ENCODE peak calls at places on chromosomes 2 and 18, in six cellular contexts. A is SK-N-SH, H is Panc1, U is stomach, X is prostate gland, P is HepG2. Y is an unnamed sample. For H3K4me1, the result is how much of the 10 kb centered on the place peaks cover.

GRCh38 chr2:173076557-173077345 is 1.1 kb downstream of the MAP3K20 start:
- DNase-seq in A (peak), H (no peak), U (peak), X (peak), P (no peak), Y (peak)

GRCh38 chr2:235244497-235245215 is 249.2 kb upstream of the AGAP1 start:
- DNase-seq in A (no peak), H (no peak), U (no peak), X (no peak), P (no peak), Y (no peak)

GRCh38 chr2:190869721-190870120 is 10.9 kb upstream of the GLS start:
- DNase-seq in A (no peak), H (no peak), U (no peak), X (no peak), P (no peak), Y (no peak)

GRCh38 chr2:231884438-231885140 is 41.6 kb downstream of the NPPC start:
- DNase-seq in A (no peak), H (no peak), U (no peak), X (no peak), P (no peak), Y (peak)

GRCh38 chr2:65377556-65378307 is 54.7 kb downstream of the SPRED2 start:
- DNase-seq in A (no peak), H (no peak), U (no peak), X (peak), P (no peak), Y (no peak)

GRCh38 chr2:141393214-141393545 is 737.6 kb downstream of the LRP1B start:
- DNase-seq in A (no peak), H (no peak), U (no peak), X (no peak), P (no peak), Y (no peak)

GRCh38 chr2:134416637-134417036 is 162.8 kb downstream of the MGAT5 start:
- DNase-seq in A (no peak), H (no peak), U (no peak), X (no peak), P (no peak), Y (no peak)

GRCh38 chr2:95377216-95377530 is 25.3 kb upstream of the FAHD2A start:
- DNase-seq in A (no peak), H (no peak), U (no peak), X (no peak), P (no peak), Y (no peak)

GRCh38 chr2:174166261-174166660 is 82.1 kb downstream of the OLA1 start:
- DNase-seq in A (no peak), H (no peak), U (no peak), X (no peak), P (no peak), Y (no peak)

GRCh38 chr2:32249731-32250236 is 14.9 kb downstream of the NLRC4 start:
- DNase-seq in A (no peak), H (no peak), U (no peak), X (no peak), P (no peak), Y (no peak)

GRCh38 chr2:149363953-149364352 is 33.6 kb downstream of the LYPD6 start:
- DNase-seq in A (no peak), H (no peak), U (no peak), X (no peak), P (no peak), Y (no peak)

GRCh38 chr2:11899264-11899818 is 152.9 kb downstream of the LPIN1 start:
- DNase-seq in A (no peak), H (no peak), U (no peak), X (no peak), P (no peak), Y (no peak)

GRCh38 chr2:241620419-241620769 is 16.6 kb downstream of the THAP4 start:
- DNase-seq in A (no peak), H (no peak), U (no peak), X (no peak), P (no peak), Y (no peak)

GRCh38 chr2:203463176-203463797 is 71.8 kb downstream of the RAPH1 start:
- DNase-seq in A (peak), H (no peak), U (no peak), X (no peak), P (no peak), Y (no peak)

GRCh38 chr2:140696449-140696848 is 1434.4 kb downstream of the LRP1B start:
- DNase-seq in A (no peak), H (no peak), U (no peak), X (no peak), P (peak), Y (no peak)

GRCh38 chr2:121247534-121247933 is 37.5 kb downstream of the TFCP2L1 start:
- DNase-seq in A (no peak), H (no peak), U (no peak), X (no peak), P (no peak), Y (no peak)

GRCh38 chr2:124402274-124402673 is 377.2 kb downstream of the CNTNAP5 start:
- DNase-seq in A (no peak), H (no peak), U (peak), X (no peak), P (no peak), Y (no peak)

GRCh38 chr2:43185146-43185545 is 41.3 kb downstream of the ZFP36L2 start:
- DNase-seq in A (no peak), H (no peak), U (no peak), X (no peak), P (no peak), Y (no peak)

GRCh38 chr18:37483221-37483971 is 82.2 kb downstream of the CELF4 start:
- DNase-seq in A (no peak), H (no peak), U (no peak), X (no peak), P (no peak), Y (no peak)

GRCh38 chr2:174764281-174765063 is at the start of gene CHRNA1:
- DNase-seq in A (no peak), H (no peak), U (no peak), X (no peak), P (no peak), Y (no peak)

GRCh38 chr2:236177604-236177966 is 9.4 kb upstream of the GBX2 start:
- DNase-seq in A (peak), H (no peak), U (no peak), X (no peak), P (peak), Y (no peak)

GRCh38 chr2:43877782-43878464 is 39.2 kb downstream of the ABCG8 start:
- DNase-seq in A (peak), H (peak), U (peak), X (peak), P (peak), Y (no peak)

GRCh38 chr18:24397131-24397693 is 412 bp downstream of the OSBPL1A start:
- DNase-seq in A (peak), H (peak), U (peak), X (peak), P (no peak), Y (no peak)

GRCh38 chr2:99140056-99140859 is 1.2 kb upstream of the C2orf15 start:
- DNase-seq in A (no peak), H (peak), U (no peak), X (no peak), P (peak), Y (no peak)

GRCh38 chr2:239882335-239882734 is 142.8 kb downstream of the NDUFA10 start:
- DNase-seq in A (peak), H (peak), U (peak), X (peak), P (peak), Y (no peak)

GRCh38 chr2:71008342-71008741 is 13.7 kb upstream of the TEX261 start:
- DNase-seq in A (no peak), H (no peak), U (no peak), X (no peak), P (no peak), Y (peak)

GRCh38 chr2:65057391-65058052 is 1.3 kb downstream of the CEP68 start:
- DNase-seq in A (no peak), H (no peak), U (no peak), X (no peak), P (peak), Y (no peak)

GRCh38 chr2:188292446-188293239 is 969 bp downstream of the GULP1 start:
- DNase-seq in A (peak), H (peak), U (peak), X (peak), P (no peak), Y (peak)

GRCh38 chr2:28716265-28716865 is 35.3 kb upstream of the PPP1CB start:
- DNase-seq in A (peak), H (peak), U (peak), X (peak), P (peak), Y (peak)

GRCh38 chr2:137223722-137224121 is 458.4 kb downstream of the THSD7B start:
- DNase-seq in A (no peak), H (no peak), U (no peak), X (no peak), P (no peak), Y (no peak)

GRCh38 chr2:151354807-151355206 is 2.6 kb upstream of the TNFAIP6 start:
- DNase-seq in A (no peak), H (no peak), U (no peak), X (no peak), P (no peak), Y (no peak)

GRCh38 chr18:79949571-79950439 is 1.6 kb downstream of the SLC66A2 start:
- DNase-seq in A (no peak), H (no peak), U (peak), X (no peak), P (no peak), Y (peak)

GRCh38 chr2:179677148-179677688 is 184.2 kb downstream of the ZNF385B start:
- DNase-seq in A (no peak), H (no peak), U (no peak), X (peak), P (no peak), Y (no peak)

GRCh38 chr18:74152906-74153305 is 4.6 kb downstream of the TIMM21 start:
- DNase-seq in A (no peak), H (no peak), U (no peak), X (no peak), P (no peak), Y (no peak)

GRCh38 chr18:74155276-74155675 is 7.0 kb downstream of the TIMM21 start:
- DNase-seq in A (no peak), H (no peak), U (no peak), X (no peak), P (no peak), Y (no peak)

GRCh38 chr18:74153377-74153776 is 5.1 kb downstream of the TIMM21 start:
- DNase-seq in A (no peak), H (no peak), U (no peak), X (no peak), P (no peak), Y (no peak)

GRCh38 chr18:74153793-74154192 is 5.5 kb downstream of the TIMM21 start:
- DNase-seq in A (no peak), H (no peak), U (no peak), X (no peak), P (no peak), Y (no peak)

GRCh38 chr18:74152270-74152669 is 3.9 kb downstream of the TIMM21 start:
- DNase-seq in A (no peak), H (no peak), U (no peak), X (no peak), P (no peak), Y (no peak)
- H3K4me1 ChIP-seq in A (under half), H (under half), U (under half), X (under half), P (under half), Y (under half)

DNA sequence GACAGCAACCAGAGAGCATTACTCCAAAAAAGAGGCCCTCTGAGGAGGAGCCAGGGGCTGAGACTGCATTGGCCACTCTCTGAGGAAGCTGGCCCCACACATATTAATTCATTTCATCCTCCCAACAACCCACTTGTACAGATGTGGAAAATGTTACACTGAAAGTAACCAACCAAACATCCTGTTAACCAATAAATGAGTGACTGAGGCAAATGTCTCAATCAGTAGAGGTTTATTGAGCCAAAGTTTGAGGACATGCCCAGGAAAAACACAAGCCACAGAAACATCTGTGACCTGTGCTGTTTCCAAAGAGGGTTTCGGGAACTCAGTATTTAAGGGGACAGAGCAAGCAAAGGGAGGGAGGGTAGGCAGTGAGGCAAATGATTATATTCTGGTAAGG is 53.0 kb downstream of the SKA1 start:
- DNase-seq in A (no peak), H (no peak), U (no peak), X (no peak), P (no peak), Y (no peak)
- TF ChIP-seq POLR2AphosphoS5 in A (no peak), H (no peak), U (no peak), X (no peak), P (no peak), Y (no peak)

DNA sequence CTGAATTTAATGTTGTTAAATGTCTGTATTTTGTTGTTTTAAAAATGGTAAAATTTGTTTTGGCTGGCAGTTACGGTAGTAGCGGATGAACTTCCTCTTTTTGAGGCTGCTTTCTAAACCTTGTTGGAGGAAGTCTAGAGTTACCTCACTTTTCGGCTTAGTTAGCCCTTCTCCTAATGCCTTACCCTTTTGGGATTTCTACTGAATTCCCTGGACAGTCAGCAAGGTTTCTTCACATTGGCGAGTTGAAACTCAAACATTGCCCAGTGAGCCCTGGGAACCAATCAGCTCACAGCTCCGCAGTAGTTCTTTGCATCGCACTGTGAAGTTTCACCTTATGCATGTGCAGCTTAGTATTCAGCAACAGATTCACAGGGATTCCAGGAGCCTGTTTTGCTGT is 55.2 kb downstream of the TMEM247 start:
- DNase-seq in A (no peak), H (no peak), U (no peak), X (no peak), P (no peak), Y (no peak)
- H3K4me1 ChIP-seq in A (under half), H (under half), U (under half), X (under half), P (under half), Y (half or more)

DNA sequence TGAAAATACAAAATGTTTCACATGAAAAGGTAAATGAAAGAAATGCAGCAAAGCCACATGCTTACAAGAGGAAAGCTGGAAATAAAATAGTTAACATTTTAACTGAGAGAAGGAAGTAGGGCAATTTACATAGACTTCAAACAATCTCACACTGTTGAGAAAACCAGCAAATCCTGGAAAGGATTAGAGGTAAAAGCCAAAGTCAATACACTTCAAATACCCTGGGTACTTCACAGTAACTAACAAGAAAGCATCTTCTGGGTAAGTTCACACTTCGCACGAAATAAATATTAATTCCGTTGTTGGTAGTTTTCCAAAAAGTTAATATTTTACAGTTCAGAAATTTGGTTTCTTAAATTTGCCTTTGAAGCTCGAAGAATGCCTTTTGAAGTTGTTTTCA is 3.5 kb upstream of the ERICH2 start:
- DNase-seq in A (no peak), H (no peak), U (no peak), X (no peak), P (peak), Y (no peak)
- TF ChIP-seq POLR2AphosphoS5 in A (no peak), H (no peak), U (no peak), X (no peak), P (no peak), Y (no peak)

GRCh38 chr2:237403024-237403882 is 10.7 kb downstream of the COL6A3 start:
- DNase-seq in A (no peak), H (no peak), U (no peak), X (no peak), P (no peak), Y (no peak)
- H3K4me1 ChIP-seq in A (under half), H (under half), U (under half), X (under half), P (under half), Y (under half)

DNA sequence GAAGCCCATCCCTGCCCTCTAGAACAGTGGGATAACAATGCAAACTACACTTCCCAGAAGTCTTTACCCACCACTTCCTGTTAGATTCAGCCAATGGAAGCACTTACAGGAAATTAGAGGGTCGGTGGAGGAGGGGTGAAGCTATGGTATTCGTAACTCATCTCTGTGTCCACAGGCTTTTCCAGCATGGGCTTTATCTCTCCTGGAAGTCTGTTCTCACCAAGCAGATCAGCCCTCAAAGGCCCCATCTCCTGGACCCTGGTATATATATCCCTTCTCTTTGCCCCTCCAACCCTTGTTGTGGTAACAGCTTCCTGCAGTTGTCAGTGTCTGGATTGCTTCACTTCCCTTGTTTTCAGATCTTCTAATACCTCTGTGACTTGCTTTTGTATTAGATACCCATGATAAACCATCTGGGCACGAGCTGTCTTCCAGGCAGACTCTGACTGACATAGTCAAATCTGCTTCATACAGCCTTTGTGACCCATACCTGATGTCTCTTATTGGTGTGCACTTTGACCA is 475.0 kb upstream of the POU3F3 start:
- DNase-seq in A (peak), H (no peak), U (no peak), X (no peak), P (peak), Y (no peak)
- TF ChIP-seq POLR2AphosphoS5 in A (no peak), H (no peak), U (no peak), X (no peak), P (no peak), Y (no peak)

GRCh38 chr2:162609798-162610197 is 228.8 kb downstream of the KCNH7 start:
- DNase-seq in A (no peak), H (no peak), U (no peak), X (no peak), P (no peak), Y (no peak)
- H3K4me1 ChIP-seq in A (under half), H (under half), U (under half), X (under half), P (under half), Y (under half)